ENCODE peak calls at places on chromosomes 6 and 20, in five cellular contexts. One of them, this sample, is unnamed.

GRCh38 chr6:22236626-22237414 is 60.0 kb downstream of the PRL start:
- DNase-seq in neuronal stem cell: no peak
- DNase-seq in trophoblast cell: no peak
- DNase-seq in H1: no peak
- DNase-seq in mesenchymal stem cell: peak
- DNase-seq in this sample: no peak

GRCh38 chr6:53297004-53297403 is 51.7 kb downstream of the ELOVL5 start:
- DNase-seq in neuronal stem cell: no peak
- DNase-seq in trophoblast cell: no peak
- DNase-seq in H1: no peak
- DNase-seq in mesenchymal stem cell: no peak
- DNase-seq in this sample: no peak

GRCh38 chr6:2979819-2980464 is 8.6 kb upstream of the SERPINB6 start:
- DNase-seq in neuronal stem cell: no peak
- DNase-seq in trophoblast cell: peak
- DNase-seq in H1: no peak
- DNase-seq in mesenchymal stem cell: no peak
- DNase-seq in this sample: no peak

GRCh38 chr6:7108196-7108963 is 619 bp downstream of the RREB1 start:
- DNase-seq in neuronal stem cell: peak
- DNase-seq in trophoblast cell: peak
- DNase-seq in H1: peak
- DNase-seq in mesenchymal stem cell: peak
- DNase-seq in this sample: peak

GRCh38 chr20:7094438-7094997 is 327.0 kb downstream of the BMP2 start:
- DNase-seq in neuronal stem cell: peak
- DNase-seq in trophoblast cell: no peak
- DNase-seq in H1: peak
- DNase-seq in mesenchymal stem cell: peak
- DNase-seq in this sample: peak

GRCh38 chr6:133992992-133993682 is 40.1 kb downstream of the TBPL1 start:
- DNase-seq in neuronal stem cell: no peak
- DNase-seq in trophoblast cell: no peak
- DNase-seq in H1: no peak
- DNase-seq in mesenchymal stem cell: no peak
- DNase-seq in this sample: no peak

GRCh38 chr6:53294095-53294494 is 54.7 kb downstream of the ELOVL5 start:
- DNase-seq in neuronal stem cell: peak
- DNase-seq in trophoblast cell: no peak
- DNase-seq in H1: peak
- DNase-seq in mesenchymal stem cell: no peak
- DNase-seq in this sample: peak

GRCh38 chr6:39330057-39330456 is 7.6 kb upstream of the KCNK16 start:
- DNase-seq in neuronal stem cell: no peak
- DNase-seq in trophoblast cell: no peak
- DNase-seq in H1: no peak
- DNase-seq in mesenchymal stem cell: no peak
- DNase-seq in this sample: no peak

GRCh38 chr20:5654557-5654956 is 95.6 kb upstream of the SHLD1 start:
- DNase-seq in neuronal stem cell: no peak
- DNase-seq in trophoblast cell: no peak
- DNase-seq in H1: no peak
- DNase-seq in mesenchymal stem cell: peak
- DNase-seq in this sample: no peak

GRCh38 chr6:23003671-23004598 is 434.6 kb downstream of the HDGFL1 start:
- DNase-seq in neuronal stem cell: no peak
- DNase-seq in trophoblast cell: no peak
- DNase-seq in H1: no peak
- DNase-seq in mesenchymal stem cell: peak
- DNase-seq in this sample: no peak

GRCh38 chr20:21520702-21521595 is 7.1 kb upstream of the NKX2-2 start:
- DNase-seq in neuronal stem cell: no peak
- DNase-seq in trophoblast cell: peak
- DNase-seq in H1: no peak
- DNase-seq in mesenchymal stem cell: no peak
- DNase-seq in this sample: peak

GRCh38 chr20:2353231-2353630 is 27.5 kb upstream of the TGM6 start:
- DNase-seq in neuronal stem cell: no peak
- DNase-seq in trophoblast cell: no peak
- DNase-seq in H1: no peak
- DNase-seq in mesenchymal stem cell: no peak
- DNase-seq in this sample: no peak

GRCh38 chr6:147567141-147567805 is 58.8 kb downstream of the SAMD5 start:
- DNase-seq in neuronal stem cell: no peak
- DNase-seq in trophoblast cell: no peak
- DNase-seq in H1: no peak
- DNase-seq in mesenchymal stem cell: peak
- DNase-seq in this sample: no peak

GRCh38 chr6:141290871-141291270 is 841.9 kb upstream of the GJE1 start:
- DNase-seq in neuronal stem cell: no peak
- DNase-seq in trophoblast cell: no peak
- DNase-seq in H1: no peak
- DNase-seq in mesenchymal stem cell: no peak
- DNase-seq in this sample: no peak

GRCh38 chr20:21796059-21796458 is 90.6 kb downstream of the PAX1 start:
- DNase-seq in neuronal stem cell: no peak
- DNase-seq in trophoblast cell: no peak
- DNase-seq in H1: no peak
- DNase-seq in mesenchymal stem cell: no peak
- DNase-seq in this sample: no peak

GRCh38 chr6:24428615-24429014 is 25.9 kb downstream of the MRS2 start:
- DNase-seq in neuronal stem cell: no peak
- DNase-seq in trophoblast cell: no peak
- DNase-seq in H1: no peak
- DNase-seq in mesenchymal stem cell: peak
- DNase-seq in this sample: no peak

DNA sequence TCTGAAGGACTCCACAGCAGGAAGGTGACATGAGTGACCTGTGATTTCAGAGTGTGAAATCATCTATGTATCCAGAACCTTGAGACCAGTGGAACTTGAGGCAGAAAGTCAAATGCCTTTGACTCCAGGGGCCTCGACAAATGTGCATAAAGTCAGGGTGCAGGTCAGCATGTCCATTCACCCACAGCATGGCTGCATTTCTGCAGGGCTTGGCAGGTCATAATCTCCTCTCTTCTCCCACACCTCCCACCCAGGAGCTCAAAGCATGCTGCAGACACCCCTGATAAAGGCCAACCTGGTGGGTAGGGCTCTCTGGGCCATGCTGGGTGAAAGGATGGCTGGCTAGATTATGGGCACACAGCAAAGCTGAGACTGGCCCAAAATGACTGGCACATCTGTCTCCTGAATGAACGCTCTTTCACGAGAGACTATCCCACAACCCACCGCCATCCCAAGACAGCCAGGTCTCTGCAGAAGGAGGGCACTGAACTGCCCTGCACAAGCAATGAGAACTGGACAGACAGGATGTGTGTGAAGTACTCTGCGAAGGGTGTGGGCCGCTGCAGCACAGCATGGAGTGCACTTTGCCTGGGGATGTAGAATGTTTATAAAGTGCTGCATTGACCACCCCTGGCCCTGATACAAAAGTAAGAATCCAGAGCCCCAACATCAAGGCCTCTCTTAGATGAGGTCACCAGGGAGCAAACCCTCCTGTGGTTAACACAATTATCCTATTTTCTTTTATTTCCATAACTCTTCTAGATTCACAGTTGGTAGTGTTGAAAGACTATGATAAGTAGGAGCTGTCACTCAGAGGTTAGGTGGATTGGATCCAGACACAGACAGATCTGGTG is 78.2 kb upstream of the NXT1 start:
- DNase-seq in neuronal stem cell: no peak
- DNase-seq in trophoblast cell: no peak
- DNase-seq in H1: no peak
- DNase-seq in mesenchymal stem cell: no peak
- DNase-seq in this sample: no peak
- H2BK12ac ChIP-seq in neuronal stem cell: no peak
- H2BK12ac ChIP-seq in trophoblast cell: no peak
- H2BK12ac ChIP-seq in H1: no peak
- H2BK12ac ChIP-seq in mesenchymal stem cell: no peak
- H2BK12ac ChIP-seq in this sample: no peak

GRCh38 chr6:124873066-124873410 is 89.2 kb upstream of the RNF217 start:
- DNase-seq in neuronal stem cell: no peak
- DNase-seq in trophoblast cell: no peak
- DNase-seq in H1: no peak
- DNase-seq in mesenchymal stem cell: no peak
- DNase-seq in this sample: no peak
- H2BK12ac ChIP-seq in neuronal stem cell: no peak
- H2BK12ac ChIP-seq in trophoblast cell: no peak
- H2BK12ac ChIP-seq in H1: no peak
- H2BK12ac ChIP-seq in mesenchymal stem cell: no peak
- H2BK12ac ChIP-seq in this sample: no peak

GRCh38 chr6:16543491-16543890 is 217.8 kb downstream of the ATXN1 start:
- DNase-seq in neuronal stem cell: no peak
- DNase-seq in trophoblast cell: no peak
- DNase-seq in H1: no peak
- DNase-seq in mesenchymal stem cell: no peak
- DNase-seq in this sample: no peak
- H2BK12ac ChIP-seq in neuronal stem cell: no peak
- H2BK12ac ChIP-seq in trophoblast cell: no peak
- H2BK12ac ChIP-seq in H1: no peak
- H2BK12ac ChIP-seq in mesenchymal stem cell: no peak
- H2BK12ac ChIP-seq in this sample: no peak

GRCh38 chr6:128903715-128904114 is 20.8 kb downstream of the LAMA2 start:
- DNase-seq in neuronal stem cell: no peak
- DNase-seq in trophoblast cell: no peak
- DNase-seq in H1: no peak
- DNase-seq in mesenchymal stem cell: no peak
- DNase-seq in this sample: no peak

DNA sequence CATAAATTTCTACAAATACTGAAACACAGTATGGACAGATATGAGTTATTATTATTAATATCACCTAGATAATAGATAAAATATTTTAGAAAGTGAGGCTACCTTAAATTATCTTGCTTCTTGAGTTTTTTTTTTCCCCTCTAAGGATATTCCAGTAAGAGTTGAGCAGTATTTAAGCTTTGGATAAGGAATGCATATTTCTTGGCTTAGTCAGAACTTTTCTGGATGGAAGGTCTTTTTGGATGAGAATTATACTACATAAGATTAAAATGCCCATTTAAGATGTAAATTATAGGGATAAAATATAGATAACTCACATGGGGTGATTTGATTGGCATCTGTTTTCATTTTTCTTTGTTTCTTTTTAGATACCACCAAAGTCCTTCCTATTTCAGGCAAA is 16.7 kb downstream of the LAMA2 start:
- DNase-seq in neuronal stem cell: no peak
- DNase-seq in trophoblast cell: no peak
- DNase-seq in H1: no peak
- DNase-seq in mesenchymal stem cell: peak
- DNase-seq in this sample: no peak
- H2BK12ac ChIP-seq in neuronal stem cell: no peak
- H2BK12ac ChIP-seq in trophoblast cell: no peak
- H2BK12ac ChIP-seq in H1: no peak
- H2BK12ac ChIP-seq in mesenchymal stem cell: no peak
- H2BK12ac ChIP-seq in this sample: no peak